ENCODE peak calls at places on chromosomes 11 and 22, in ten cellular contexts. Z, H, E, N, P, J, D, F, R and G are unnamed samples.

GRCh38 chr11:114058871-114059277 is 637 bp upstream of the ZBTB16 start:
- DNase-seq in P (no peak), D (no peak), H (no peak), J (peak), E (no peak), Z (no peak), F (peak), R (no peak), N (peak), G (no peak)

GRCh38 chr11:11346249-11346648 is 6.8 kb downstream of the CSNK2A3 start:
- DNase-seq in H (no peak), E (no peak), R (no peak), J (no peak), P (no peak), F (no peak), N (no peak), Z (no peak), D (no peak), G (no peak)

GRCh38 chr11:119843760-119844330 is 114.8 kb upstream of the NECTIN1 start:
- DNase-seq in Z (no peak), H (no peak), D (no peak), F (peak), R (no peak), E (no peak), P (no peak), J (no peak), N (peak), G (no peak)

GRCh38 chr22:39214383-39215069 is 30.3 kb downstream of the PDGFB start:
- DNase-seq in H (no peak), F (peak), D (no peak), P (no peak), R (peak), Z (peak), E (no peak), J (no peak), N (peak), G (no peak)

GRCh38 chr11:121451982-121452608 is at the start of gene SORL1:
- DNase-seq in H (peak), Z (peak), D (peak), E (peak), N (peak), J (peak), R (peak), F (peak), P (peak), G (peak)

GRCh38 chr11:62555464-62556092 is 9.0 kb upstream of the AHNAK start:
- DNase-seq in D (no peak), N (peak), J (no peak), P (no peak), F (peak), E (peak), Z (no peak), R (peak), H (peak), G (peak)

GRCh38 chr11:59208956-59209355 is 3.8 kb downstream of the MPEG1 start:
- DNase-seq in Z (no peak), F (peak), J (no peak), E (no peak), D (no peak), R (peak), H (no peak), N (peak), P (no peak), G (peak)

GRCh38 chr22:35425546-35425945 is 25.6 kb downstream of the MCM5 start:
- DNase-seq in H (no peak), N (no peak), P (no peak), F (no peak), D (no peak), J (no peak), E (no peak), R (no peak), Z (no peak), G (no peak)

GRCh38 chr22:45318168-45318557 is 8.4 kb downstream of the FAM118A start:
- DNase-seq in J (peak), D (peak), Z (no peak), N (peak), R (peak), H (peak), E (peak), P (peak), F (peak), G (peak)

GRCh38 chr11:15884131-15884530 is 472.2 kb downstream of the SOX6 start:
- DNase-seq in R (no peak), J (peak), Z (no peak), N (no peak), E (no peak), H (no peak), F (no peak), P (no peak), D (no peak), G (no peak)

GRCh38 chr11:7019500-7020182 is 505 bp downstream of the ZNF214 start:
- DNase-seq in D (peak), J (peak), E (no peak), R (peak), N (peak), P (no peak), Z (no peak), H (peak), F (peak), G (peak)

GRCh38 chr11:107697291-107697690 is 14.6 kb downstream of the SLN start:
- DNase-seq in R (no peak), Z (no peak), E (no peak), N (no peak), D (no peak), P (no peak), H (no peak), F (no peak), J (no peak), G (no peak)

GRCh38 chr11:69670158-69670845 is 4.9 kb downstream of the LTO1 start:
- DNase-seq in F (peak), H (peak), Z (peak), E (peak), N (peak), P (peak), D (peak), J (peak), R (peak), G (peak)

GRCh38 chr11:23288001-23288783 is 427.9 kb upstream of the CCDC179 start:
- DNase-seq in H (no peak), P (no peak), F (peak), N (peak), E (no peak), Z (no peak), R (peak), J (no peak), D (no peak), G (no peak)

GRCh38 chr22:48279465-48279765 is 1517.0 kb downstream of the TBC1D22A start:
- DNase-seq in J (no peak), F (no peak), H (no peak), Z (no peak), P (no peak), E (no peak), D (no peak), N (no peak), R (no peak), G (no peak)

GRCh38 chr11:9489366-9489765 is 28.6 kb downstream of the ZNF143 start:
- DNase-seq in E (no peak), P (no peak), N (peak), F (peak), D (no peak), H (no peak), R (peak), J (no peak), Z (no peak), G (no peak)

GRCh38 chr11:61959026-61959608 is 8.3 kb downstream of the FTH1 start:
- DNase-seq in N (no peak), P (no peak), E (no peak), F (no peak), Z (peak), J (no peak), H (no peak), D (peak), R (no peak), G (no peak)

GRCh38 chr11:111688028-111688427 is 78.2 kb downstream of the PPP2R1B start:
- DNase-seq in R (no peak), E (no peak), Z (no peak), N (peak), J (no peak), F (no peak), H (no peak), D (no peak), P (no peak), G (no peak)

GRCh38 chr22:41479671-41480396 is 10.9 kb downstream of the ACO2 start:
- DNase-seq in H (no peak), P (no peak), F (peak), E (no peak), D (no peak), Z (no peak), R (peak), N (peak), J (no peak), G (no peak)

GRCh38 chr22:41478891-41479521 is 10.1 kb downstream of the ACO2 start:
- DNase-seq in J (peak), H (no peak), R (peak), Z (no peak), D (no peak), F (peak), E (no peak), N (peak), P (peak), G (peak)

GRCh38 chr22:41481925-41482318 is 13.0 kb downstream of the ACO2 start:
- DNase-seq in Z (no peak), F (no peak), N (no peak), P (no peak), R (no peak), D (no peak), H (no peak), E (no peak), J (no peak), G (no peak)

GRCh38 chr22:41481131-41481830 is 12.4 kb downstream of the ACO2 start:
- DNase-seq in Z (no peak), D (peak), P (peak), J (no peak), N (peak), R (no peak), E (no peak), F (peak), H (no peak), G (no peak)

DNA sequence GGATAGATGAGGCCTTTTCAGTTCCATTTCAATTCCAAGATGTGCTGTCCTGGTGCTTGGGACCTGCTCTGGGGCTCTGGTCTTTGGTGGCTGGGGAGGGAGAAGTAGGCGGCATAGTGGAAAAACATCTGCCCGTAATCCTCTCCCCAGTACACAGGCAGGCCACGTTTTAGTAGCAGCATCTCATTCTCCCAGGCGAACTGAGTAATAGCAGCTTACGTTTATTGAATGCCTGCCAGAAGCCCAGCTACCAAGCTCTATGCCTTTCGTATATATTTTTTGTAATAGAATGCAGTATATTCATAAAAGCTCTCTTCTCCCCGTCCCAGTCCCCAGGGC is 11.4 kb downstream of the ACO2 start:
- DNase-seq in J (no peak), N (peak), Z (no peak), R (peak), P (no peak), F (peak), H (no peak), E (no peak), D (no peak), G (no peak)
- H3K4me3 ChIP-seq in J (no peak), N (no peak), Z (no peak), R (no peak), P (no peak), F (no peak), H (no peak), E (no peak), D (no peak), G (no peak)

GRCh38 chr11:86063536-86063935 is 5.3 kb downstream of the PICALM start:
- DNase-seq in E (no peak), Z (no peak), N (peak), P (no peak), H (no peak), J (no peak), R (no peak), F (peak), D (no peak), G (no peak)
- H3K4me3 ChIP-seq in E (peak), Z (no peak), N (peak), P (no peak), H (no peak), J (no peak), R (peak), F (no peak), D (no peak), G (peak)

DNA sequence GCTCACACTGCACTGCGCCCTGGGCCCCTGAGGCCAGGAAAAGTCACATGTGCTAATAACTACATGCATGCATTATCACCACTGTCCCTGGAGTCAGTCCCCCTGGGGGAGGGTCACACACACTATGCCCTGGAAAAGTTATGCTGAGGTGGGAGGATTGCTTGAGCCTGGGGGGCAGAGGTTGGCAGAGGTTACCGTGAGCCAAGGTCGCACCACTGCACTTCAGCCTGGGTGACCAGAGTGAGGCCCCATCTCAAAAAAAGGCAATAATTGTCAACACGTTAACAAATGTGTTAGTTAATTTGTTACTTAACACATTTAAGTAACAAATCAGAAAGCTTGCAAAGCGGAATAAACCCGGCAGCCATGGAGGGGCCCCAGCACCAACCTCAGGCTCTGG is 13.3 kb upstream of the SEC14L6 start:
- DNase-seq in P (no peak), Z (no peak), E (no peak), N (no peak), H (no peak), D (no peak), F (no peak), R (no peak), J (no peak), G (no peak)
- H3K4me3 ChIP-seq in P (no peak), Z (no peak), E (no peak), N (no peak), H (no peak), D (no peak), F (no peak), R (no peak), J (no peak), G (no peak)

GRCh38 chr22:17258015-17258827 is 39.0 kb upstream of the ADA2 start:
- DNase-seq in E (peak), J (no peak), D (peak), Z (peak), R (peak), N (peak), H (peak), P (peak), F (no peak), G (peak)
- H3K4me3 ChIP-seq in E (peak), J (no peak), D (no peak), Z (no peak), R (no peak), N (no peak), H (no peak), P (no peak), F (no peak), G (peak)